ENCODE peak calls at places on chromosomes 6 and 20, in ten cellular contexts. C is astrocyte of the spinal cord, L is GM10248, O is mucosa of descending colon, U is hepatocyte, H is fibroblast of mammary gland, N is epithelial cell of proximal tubule, W is GM12865, E is dorsolateral prefrontal cortex, D is ovary. G is an unnamed sample.
A peak's percentile ranks its signal among the peaks of the same experiment; 100 is the strongest.

GRCh38 chr6:164415832-164416563 is 893.4 kb downstream of the C6orf118 start:
- DNase-seq in D (no peak), H (no peak), O (no peak), W (no peak), N (no peak), L (no peak), C (no peak), U (no peak), E (no peak), G (no peak)

GRCh38 chr6:128601060-128601459 is 80.7 kb upstream of the PTPRK start:
- DNase-seq in C (peak; percentile 69), H (peak; percentile 10), E (no peak), W (no peak), D (no peak), U (peak; percentile 50), L (no peak), N (no peak), O (no peak), G (no peak)

GRCh38 chr6:48429610-48430009 is 318.6 kb upstream of the PTCHD4 start:
- DNase-seq in W (no peak), H (no peak), O (no peak), N (no peak), C (peak; percentile 3), E (no peak), L (no peak), D (no peak), U (no peak), G (no peak)

GRCh38 chr20:50027611-50028105 is 44.9 kb downstream of the SNAI1 start:
- DNase-seq in O (peak; percentile 7), H (peak; percentile 91), W (no peak), E (peak; percentile 68), U (peak; percentile 78), C (peak; percentile 92), N (no peak), L (no peak), D (peak; percentile 50), G (no peak)

GRCh38 chr20:61959301-61959700 is 106.4 kb downstream of the TAF4 start:
- DNase-seq in U (no peak), E (peak; percentile 75), L (no peak), W (no peak), C (no peak), O (no peak), H (peak; percentile 11), N (no peak), D (peak; percentile 63), G (no peak)

GRCh38 chr20:62860391-62860923 is 1.2 kb downstream of the TCFL5 start:
- DNase-seq in E (no peak), L (no peak), H (peak; percentile 48), D (no peak), U (no peak), W (no peak), O (no peak), C (no peak), N (no peak), G (no peak)

GRCh38 chr6:3334579-3334978 is 75.8 kb downstream of the PSMG4 start:
- DNase-seq in H (no peak), N (no peak), W (no peak), L (no peak), D (no peak), C (no peak), O (peak; percentile 74), E (peak; percentile 67), U (no peak), G (no peak)

GRCh38 chr20:15011631-15012030 is 674.2 kb upstream of the FLRT3 start:
- DNase-seq in H (no peak), D (no peak), O (no peak), N (no peak), U (no peak), L (no peak), E (no peak), W (no peak), C (no peak), G (no peak)

GRCh38 chr20:22576273-22576672 is 8.1 kb downstream of the FOXA2 start:
- DNase-seq in N (no peak), U (no peak), W (no peak), H (no peak), L (no peak), D (no peak), E (no peak), C (no peak), O (no peak), G (no peak)

GRCh38 chr6:39061182-39061581 is 12.6 kb downstream of the GLP1R start:
- DNase-seq in D (no peak), C (no peak), W (no peak), E (no peak), U (no peak), N (no peak), H (no peak), L (no peak), O (no peak), G (no peak)

GRCh38 chr20:10445758-10446157 is 10.7 kb downstream of the SLX4IP start:
- DNase-seq in O (no peak), C (no peak), E (no peak), L (no peak), H (no peak), U (no peak), D (no peak), N (no peak), W (no peak), G (no peak)

GRCh38 chr6:3997144-3997770 is 81.7 kb downstream of the FAM217A start:
- DNase-seq in C (peak; percentile 84), E (no peak), W (no peak), D (no peak), H (peak; percentile 64), L (no peak), O (no peak), U (no peak), N (no peak), G (no peak)

DNA sequence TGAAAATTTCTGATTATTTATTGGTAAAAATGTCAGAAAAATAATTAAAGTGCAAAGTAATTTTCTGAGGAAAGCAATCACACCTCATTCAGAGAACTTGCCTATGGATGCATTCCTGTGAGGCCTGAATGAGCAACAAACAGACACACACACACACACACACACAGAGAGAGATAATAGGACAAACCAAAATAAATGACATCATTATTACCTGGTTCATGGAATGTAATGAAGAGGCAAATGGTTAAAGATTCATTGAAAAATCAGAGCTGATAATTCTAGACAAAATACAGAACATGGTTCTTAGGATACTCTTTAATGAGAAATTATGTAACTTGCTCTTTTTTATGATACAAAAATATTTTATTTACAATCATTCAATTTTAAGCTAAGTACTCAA is 490.6 kb upstream of the POU3F2 start:
- DNase-seq in W (no peak), U (no peak), H (no peak), D (no peak), L (no peak), C (no peak), O (no peak), N (no peak), E (no peak), G (no peak)
- TF ChIP-seq CTCF in W (no peak), U (no peak), H (no peak), D (no peak), L (no peak), C (no peak), O (no peak), N (no peak), E (no peak), G (no peak)

GRCh38 chr6:72084992-72085569 is 198.7 kb downstream of the RIMS1 start:
- DNase-seq in C (peak; percentile 40), N (no peak), U (peak; percentile 26), L (no peak), D (no peak), W (peak; percentile 21), E (no peak), O (no peak), H (peak; percentile 28), G (peak; percentile 4)
- TF ChIP-seq CTCF in C (peak; percentile 21), N (peak; percentile 47), U (peak; percentile 72), L (peak; percentile 25), D (no peak), W (peak; percentile 26), E (peak; percentile 75), O (no peak), H (peak; percentile 37), G (peak; percentile 4)

GRCh38 chr6:44265843-44266233 is 487 bp upstream of the NFKBIE start:
- DNase-seq in H (no peak), E (no peak), U (no peak), C (no peak), W (no peak), N (no peak), L (no peak), D (no peak), O (no peak), G (no peak)

GRCh38 chr6:44266347-44266746 is 996 bp upstream of the NFKBIE start:
- DNase-seq in O (no peak), H (no peak), C (no peak), W (peak; percentile 82), L (peak; percentile 81), N (no peak), D (no peak), U (no peak), E (no peak), G (peak; percentile 88)

GRCh38 chr6:44263357-44264100 is 1.8 kb downstream of the NFKBIE start:
- DNase-seq in U (peak; percentile 69), E (no peak), H (no peak), W (peak; percentile 79), N (peak; percentile 22), O (peak; percentile 50), L (peak; percentile 58), D (no peak), C (no peak), G (peak; percentile 76)

GRCh38 chr6:44264154-44265002 is 973 bp downstream of the NFKBIE start:
- DNase-seq in U (no peak), D (no peak), N (no peak), W (peak; percentile 85), C (no peak), H (no peak), L (peak; percentile 68), E (no peak), O (peak; percentile 60), G (peak; percentile 78)

GRCh38 chr6:44265003-44265842 is at the start of gene NFKBIE:
- DNase-seq in O (peak; percentile 99), N (peak; percentile 72), C (peak; percentile 91), L (peak; percentile 94), E (peak; percentile 93), H (peak; percentile 88), D (peak; percentile 98), W (peak; percentile 92), U (peak; percentile 98), G (peak; percentile 96)
- TF ChIP-seq CTCF in O (no peak), N (peak; percentile 33), C (peak; percentile 56), L (peak; percentile 73), E (peak; percentile 49), H (no peak), D (no peak), W (peak; percentile 45), U (peak; percentile 49), G (peak; percentile 53)

DNA sequence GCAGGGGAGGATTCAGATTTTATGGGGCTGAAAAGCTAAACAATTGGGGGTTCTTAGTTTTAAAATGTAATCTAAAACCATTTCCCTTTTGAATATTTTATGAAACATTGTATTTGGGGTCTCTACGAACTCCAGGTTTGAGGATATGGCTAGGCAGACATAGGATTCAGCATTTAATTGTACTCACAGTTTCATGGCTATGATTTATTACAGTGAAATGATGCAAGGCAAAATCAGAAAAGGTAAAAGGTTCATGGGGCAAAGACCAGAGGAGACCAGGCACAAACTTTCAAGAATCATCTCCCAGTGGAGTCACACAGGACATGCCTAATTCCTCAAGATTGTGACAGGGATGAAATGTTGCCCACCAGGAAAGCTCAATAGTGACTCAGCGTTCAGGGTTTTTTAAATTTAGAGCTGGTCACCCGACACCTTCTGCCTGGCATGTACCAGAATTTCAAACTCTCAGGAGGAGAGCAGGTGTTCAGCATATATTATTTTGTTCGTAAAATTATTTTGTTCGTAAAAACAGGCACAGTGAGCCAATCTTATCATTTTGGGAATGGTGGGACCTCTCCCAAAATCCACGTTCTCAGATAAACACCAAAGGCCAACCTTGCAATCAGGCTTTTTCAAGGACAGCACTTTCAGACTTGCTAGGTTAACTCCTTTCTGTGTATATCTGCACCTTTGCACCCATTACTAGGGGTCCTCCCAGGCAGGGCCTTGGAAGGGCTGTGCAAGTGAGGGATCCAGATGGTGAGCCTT is 270.3 kb downstream of the NKAIN2 start:
- DNase-seq in N (no peak), W (no peak), U (no peak), D (no peak), C (no peak), E (no peak), O (no peak), H (no peak), L (no peak), G (no peak)
- TF ChIP-seq CTCF in N (no peak), W (no peak), U (no peak), D (no peak), C (no peak), E (no peak), O (no peak), H (no peak), L (no peak), G (no peak)

G was measured in GM20000.